ENCODE peak calls at places on chromosome X, in eight cellular contexts. Q is CD4-positive, alpha-beta T cell; M is HFFc6; K is OCI-LY7; D is osteocyte; U is mucosa of descending colon; O is GM06990; A is AG10803. G is an unnamed sample.

GRCh38 chrX:47523297-47523696 is 37.7 kb upstream of the ARAF start:
- DNase-seq in O (peak; percentile 85), K (peak; percentile 78), A (peak; percentile 66), D (peak; percentile 94), Q (peak; percentile 66), U (peak; percentile 82), M (peak; percentile 52), G (peak; percentile 62)

GRCh38 chrX:31609130-31609529 is 537.3 kb upstream of the FTHL17 start:
- DNase-seq in Q (no peak), K (no peak), A (peak; percentile 87), M (peak; percentile 87), U (no peak), O (no peak), D (no peak), G (peak; percentile 69)

GRCh38 chrX:154714925-154715324 is 36.0 kb downstream of the GAB3 start:
- DNase-seq in O (no peak), M (peak; percentile 33), Q (no peak), K (peak; percentile 47), A (peak; percentile 47), D (no peak), U (peak; percentile 60), G (peak; percentile 56)

GRCh38 chrX:39385022-39385421 is 583.8 kb downstream of the MID1IP1 start:
- DNase-seq in M (no peak), A (no peak), Q (no peak), D (no peak), K (no peak), U (no peak), O (no peak), G (no peak)

GRCh38 chrX:16466640-16467432 is 183.1 kb upstream of the S100G start:
- DNase-seq in D (no peak), Q (no peak), M (peak; percentile 61), A (peak; percentile 32), U (no peak), O (no peak), K (no peak), G (peak; percentile 27)

GRCh38 chrX:42694260-42694815 is 83.6 kb downstream of the PPP1R2C start:
- DNase-seq in U (no peak), K (no peak), D (no peak), A (no peak), O (no peak), Q (no peak), M (no peak), G (no peak)

GRCh38 chrX:13891367-13892146 is 74.7 kb upstream of the GPM6B start:
- DNase-seq in U (no peak), M (no peak), D (no peak), A (no peak), Q (no peak), K (peak; percentile 1), O (no peak), G (no peak)

GRCh38 chrX:129540725-129541184 is 696 bp downstream of the OCRL start:
- DNase-seq in U (peak; percentile 66), O (peak; percentile 22), M (no peak), A (peak; percentile 28), K (peak; percentile 12), Q (no peak), D (no peak), G (no peak)

GRCh38 chrX:150513564-150513963 is 54.9 kb upstream of the MTM1 start:
- DNase-seq in O (no peak), U (no peak), D (no peak), K (no peak), A (no peak), M (no peak), Q (no peak), G (no peak)

GRCh38 chrX:50448565-50448964 is 22.1 kb downstream of the DGKK start:
- DNase-seq in U (peak; percentile 60), M (no peak), Q (no peak), D (no peak), O (no peak), A (no peak), K (peak; percentile 2), G (no peak)

GRCh38 chrX:15233416-15234015 is 36.4 kb downstream of the ASB9 start:
- DNase-seq in K (no peak), O (no peak), Q (no peak), D (no peak), M (peak; percentile 1), U (no peak), A (no peak), G (no peak)

GRCh38 chrX:129717902-129718301 is 20.9 kb upstream of the XPNPEP2 start:
- DNase-seq in K (no peak), Q (no peak), O (no peak), A (peak; percentile 86), U (no peak), D (no peak), M (no peak), G (peak; percentile 68)

GRCh38 chrX:78746496-78746895 is 1.0 kb upstream of the LPAR4 start:
- DNase-seq in O (no peak), M (no peak), D (no peak), Q (no peak), K (no peak), A (no peak), U (no peak), G (no peak)

GRCh38 chrX:8731579-8732395 is at the start of gene ANOS1:
- DNase-seq in A (no peak), K (no peak), O (no peak), U (peak; percentile 8), Q (no peak), M (no peak), D (no peak), G (peak; percentile 29)

GRCh38 chrX:43958529-43958928 is 14.7 kb downstream of the NDP start:
- DNase-seq in D (no peak), M (peak; percentile 77), K (peak; percentile 40), Q (no peak), U (peak; percentile 36), A (peak; percentile 80), O (peak; percentile 15), G (peak; percentile 79)

GRCh38 chrX:39674771-39675553 is 422.8 kb downstream of the BCOR start:
- DNase-seq in D (no peak), A (no peak), O (no peak), M (no peak), Q (no peak), U (no peak), K (no peak), G (no peak)

GRCh38 chrX:72100824-72101351 is 30.8 kb downstream of the RTL5 start:
- DNase-seq in U (peak; percentile 38), M (no peak), A (peak; percentile 13), O (peak; percentile 70), D (no peak), Q (peak; percentile 52), K (no peak), G (no peak)

GRCh38 chrX:2439613-2440012 is 61.2 kb downstream of the DHRSX start:
- DNase-seq in Q (no peak), K (no peak), D (no peak), O (no peak), U (no peak), A (no peak), M (no peak), G (no peak)

GRCh38 chrX:40120838-40121580 is 23.3 kb upstream of the BCOR start:
- DNase-seq in M (no peak), Q (no peak), U (no peak), K (peak; percentile 37), D (no peak), A (no peak), O (no peak), G (no peak)

GRCh38 chrX:131830400-131831184 is 192.5 kb upstream of the STK26 start:
- DNase-seq in Q (peak; percentile 15), O (no peak), D (peak; percentile 90), A (peak; percentile 63), M (peak; percentile 25), U (peak; percentile 62), K (peak; percentile 41), G (peak; percentile 83)

DNA sequence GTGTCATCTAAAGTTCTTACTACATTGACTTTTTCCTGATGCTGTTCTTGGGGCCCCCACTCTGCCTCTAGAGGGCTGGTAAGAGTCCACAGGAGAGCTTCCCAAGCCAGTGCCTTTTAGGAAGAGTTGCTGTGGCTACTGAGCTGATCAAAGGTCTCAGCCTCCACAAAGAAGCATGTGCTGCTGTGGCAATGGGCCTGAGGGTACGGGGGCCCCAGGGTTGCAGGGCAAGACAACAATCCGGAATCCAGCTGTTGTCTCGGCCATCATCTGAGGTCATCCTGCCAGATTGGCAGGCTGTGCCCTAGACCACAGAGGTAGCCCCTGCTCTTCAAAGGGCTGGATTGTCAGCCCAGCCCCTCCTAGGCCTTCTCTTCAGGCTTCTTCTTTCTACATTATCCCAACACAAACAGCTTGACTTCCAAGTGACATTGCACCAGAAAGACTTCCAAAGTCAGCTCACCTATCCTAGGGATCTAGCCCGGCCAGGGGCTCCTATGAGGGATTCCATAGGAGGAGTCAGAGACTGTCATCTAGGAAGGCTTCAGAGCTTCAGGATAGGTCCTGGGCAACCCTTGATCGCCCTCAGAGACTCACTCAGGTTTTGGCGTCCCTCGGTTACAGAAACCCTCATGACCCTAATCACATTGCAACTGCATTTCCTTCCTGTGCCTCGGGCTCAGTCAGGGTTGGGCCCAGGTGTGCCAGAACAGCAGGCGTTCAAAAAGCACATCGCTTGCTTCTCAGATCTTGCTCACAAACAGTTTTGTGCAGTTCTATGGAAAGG is 27.7 kb downstream of the SLC25A5 start:
- DNase-seq in O (no peak), A (no peak), D (no peak), Q (no peak), U (no peak), K (peak; percentile 39), M (no peak), G (no peak)
- TF ChIP-seq CTCF in O (no peak), A (no peak), D (no peak), Q (no peak), U (no peak), K (no peak), M (no peak), G (no peak)

GRCh38 chrX:25853002-25853479 is 285.1 kb upstream of the MAGEB18 start:
- DNase-seq in U (no peak), K (no peak), D (no peak), A (no peak), O (no peak), Q (no peak), M (no peak), G (no peak)

GRCh38 chrX:25860322-25860721 is 277.8 kb upstream of the MAGEB18 start:
- DNase-seq in U (no peak), Q (no peak), D (no peak), M (no peak), O (no peak), A (no peak), K (no peak), G (no peak)

GRCh38 chrX:25858273-25858880 is 279.8 kb upstream of the MAGEB18 start:
- DNase-seq in D (no peak), K (no peak), Q (no peak), O (no peak), A (peak; percentile 3), M (no peak), U (no peak), G (peak; percentile 17)
- TF ChIP-seq CTCF in D (no peak), K (no peak), Q (no peak), O (no peak), A (no peak), M (no peak), U (no peak), G (no peak)

GRCh38 chrX:69815063-69815462 is 199.2 kb downstream of the EDA start:
- DNase-seq in A (no peak), D (no peak), M (no peak), U (no peak), K (no peak), O (no peak), Q (no peak), G (no peak)
- TF ChIP-seq CTCF in A (no peak), D (no peak), M (no peak), U (no peak), K (no peak), O (no peak), Q (no peak), G (no peak)

GRCh38 chrX:107627792-107628661 is at the start of gene PRPS1:
- DNase-seq in K (peak; percentile 95), A (peak; percentile 93), Q (peak; percentile 78), D (peak; percentile 92), U (peak; percentile 91), M (peak; percentile 92), O (peak; percentile 86), G (peak; percentile 95)
- TF ChIP-seq CTCF in K (no peak), A (no peak), Q (no peak), D (no peak), U (no peak), M (no peak), O (no peak), G (no peak)